ENCODE peak calls at places on chromosomes 6 and 20, in eight cellular contexts. O, J, C, B, X, F, I and L are unnamed samples.

GRCh38 chr6:123962508-123962907 is 158.8 kb downstream of the NKAIN2 start:
- DNase-seq in B (no peak), C (no peak), O (peak; percentile 18), F (peak; percentile 1), J (peak; percentile 73), X (peak; percentile 94), I (peak; percentile 1), L (peak; percentile 71)

GRCh38 chr6:38052035-38052434 is 232.5 kb downstream of the ZFAND3 start:
- DNase-seq in F (no peak), C (no peak), X (no peak), O (peak; percentile 61), B (no peak), J (no peak), I (no peak), L (no peak)

GRCh38 chr6:154653853-154654252 is 79.4 kb upstream of the SCAF8 start:
- DNase-seq in J (no peak), C (no peak), O (peak; percentile 96), X (no peak), F (peak; percentile 88), B (no peak), I (no peak), L (no peak)

GRCh38 chr6:141989706-141989959 is 143.1 kb upstream of the GJE1 start:
- DNase-seq in J (no peak), F (no peak), I (no peak), X (no peak), C (no peak), O (no peak), B (no peak), L (no peak)

GRCh38 chr6:115982453-115982852 is 78.2 kb downstream of the FRK start:
- DNase-seq in X (no peak), C (no peak), F (no peak), O (peak; percentile 2), I (no peak), B (no peak), J (no peak), L (no peak)

GRCh38 chr6:30915591-30915946 is 1.5 kb downstream of the VARS2 start:
- DNase-seq in I (no peak), J (no peak), F (peak; percentile 41), O (peak; percentile 49), C (no peak), X (peak; percentile 32), B (no peak), L (no peak)

GRCh38 chr6:163180874-163181541 is 233.5 kb upstream of the QKI start:
- DNase-seq in O (peak; percentile 2), I (no peak), C (no peak), B (no peak), F (peak; percentile 3), X (no peak), J (peak; percentile 76), L (no peak)

GRCh38 chr6:163777379-163777686 is 362.8 kb downstream of the QKI start:
- DNase-seq in B (no peak), J (no peak), F (no peak), O (no peak), C (no peak), I (no peak), X (no peak), L (no peak)

GRCh38 chr6:124356811-124357210 is 553.1 kb downstream of the NKAIN2 start:
- DNase-seq in O (no peak), J (no peak), I (no peak), B (no peak), X (no peak), F (no peak), C (no peak), L (no peak)

GRCh38 chr20:53813728-53814459 is 220.3 kb upstream of the ZNF217 start:
- DNase-seq in X (no peak), O (no peak), I (no peak), B (no peak), C (no peak), J (no peak), F (no peak), L (no peak)

GRCh38 chr6:30325873-30326445 is 768 bp upstream of the TRIM39 start:
- DNase-seq in X (peak; percentile 77), I (peak; percentile 86), B (no peak), C (peak; percentile 51), F (no peak), J (no peak), O (peak; percentile 71), L (no peak)

GRCh38 chr6:133179483-133179882 is 61.7 kb upstream of the EYA4 start:
- DNase-seq in F (no peak), J (no peak), X (no peak), B (no peak), O (no peak), I (no peak), C (no peak), L (no peak)

GRCh38 chr6:146864885-146865284 is 266.1 kb downstream of the ADGB start:
- DNase-seq in X (no peak), F (no peak), I (no peak), B (no peak), C (no peak), J (no peak), O (no peak), L (no peak)